ENCODE peak calls at places on chromosomes 12 and 14, in nine cellular contexts. Y is cardiac muscle cell, R is GM20000, C is fibroblast of villous mesenchyme, T is GM12865, J is H9, E is AG04450, N is body of pancreas, O is WTC11. Z is an unnamed sample.

GRCh38 chr12:102023343-102023930 is 38.4 kb downstream of the WASHC3 start:
- DNase-seq in Y (no peak), R (no peak), C (peak; percentile 64), T (no peak), J (no peak), E (peak; percentile 2), N (no peak), O (no peak), Z (no peak)

GRCh38 chr12:121637231-121637914 is 11.0 kb downstream of the ORAI1 start:
- DNase-seq in Y (no peak), R (peak; percentile 78), C (no peak), T (peak; percentile 68), J (peak; percentile 37), E (no peak), N (no peak), O (no peak), Z (no peak)

GRCh38 chr14:96705422-96706092 is 91.6 kb upstream of the VRK1 start:
- DNase-seq in Y (no peak), R (no peak), C (no peak), T (no peak), J (no peak), E (no peak), N (no peak), O (no peak), Z (no peak)

GRCh38 chr12:127898616-127899015 is 368.4 kb upstream of the TMEM132C start:
- DNase-seq in Y (no peak), R (no peak), C (no peak), T (no peak), J (no peak), E (no peak), N (no peak), O (no peak), Z (no peak)

GRCh38 chr12:21190016-21190415 is 59.0 kb downstream of the SLCO1B1 start:
- DNase-seq in Y (no peak), R (no peak), C (no peak), T (no peak), J (no peak), E (no peak), N (no peak), O (no peak), Z (no peak)

GRCh38 chr12:121803861-121804416 is at the start of gene SETD1B:
- DNase-seq in Y (peak; percentile 52), R (peak; percentile 70), C (peak; percentile 43), T (peak; percentile 77), J (no peak), E (no peak), N (peak; percentile 58), O (no peak), Z (no peak)

GRCh38 chr14:72906316-72906715 is 12.4 kb upstream of the DPF3 start:
- DNase-seq in Y (no peak), R (no peak), C (peak; percentile 49), T (no peak), J (no peak), E (peak; percentile 58), N (no peak), O (no peak), Z (no peak)

GRCh38 chr12:84077692-84078091 is 834.9 kb downstream of the SLC6A15 start:
- DNase-seq in Y (no peak), R (no peak), C (no peak), T (no peak), J (no peak), E (no peak), N (no peak), O (no peak), Z (no peak)

GRCh38 chr14:55913324-55914035 is 204.7 kb upstream of the PELI2 start:
- DNase-seq in Y (no peak), R (no peak), C (peak; percentile 22), T (no peak), J (no peak), E (no peak), N (no peak), O (no peak), Z (no peak)

GRCh38 chr14:70358631-70359030 is 852 bp downstream of the COX16 start:
- DNase-seq in Y (no peak), R (peak; percentile 5), C (peak; percentile 14), T (no peak), J (no peak), E (no peak), N (no peak), O (no peak), Z (no peak)

GRCh38 chr12:85923767-85924331 is 49.8 kb downstream of the NTS start:
- DNase-seq in Y (peak; percentile 19), R (peak; percentile 8), C (peak; percentile 34), T (no peak), J (no peak), E (no peak), N (no peak), O (no peak), Z (no peak)

DNA sequence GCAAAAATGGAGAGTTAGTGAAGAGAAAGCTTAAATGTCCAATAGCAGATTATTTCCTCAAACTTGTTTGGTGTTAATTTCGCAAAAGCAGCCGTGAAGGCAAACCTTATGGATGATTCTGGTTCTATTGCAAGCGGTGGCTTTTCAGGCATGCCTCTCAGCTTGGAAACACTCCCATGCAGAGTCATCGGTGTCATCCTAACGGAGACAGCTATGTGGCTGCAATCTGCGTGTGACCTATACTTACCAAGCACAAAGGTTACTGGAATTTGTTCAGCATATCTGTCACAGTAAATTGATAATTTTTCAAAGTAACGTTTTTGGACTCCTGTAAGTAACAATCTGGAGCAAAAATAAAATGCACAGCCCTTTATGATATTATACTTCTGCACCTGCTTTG is 5.0 kb downstream of the BEST3 start:
- DNase-seq in Y (no peak), R (no peak), C (no peak), T (no peak), J (no peak), E (no peak), N (no peak), O (no peak), Z (no peak)
- TF ChIP-seq CTCF in Y (no peak), R (no peak), C (no peak), T (no peak), J (no peak), E (no peak), N (no peak), O (no peak), Z (no peak)

GRCh38 chr12:74552201-74552600 is 14.6 kb downstream of the ATXN7L3B start:
- DNase-seq in Y (no peak), R (no peak), C (no peak), T (no peak), J (no peak), E (no peak), N (no peak), O (no peak), Z (no peak)
- TF ChIP-seq CTCF in Y (no peak), R (no peak), C (no peak), T (no peak), J (peak; percentile 52), E (no peak), N (no peak), O (no peak), Z (no peak)

GRCh38 chr12:54954228-54954627 is 30.3 kb downstream of the TESPA1 start:
- DNase-seq in Y (no peak), R (no peak), C (no peak), T (no peak), J (no peak), E (no peak), N (no peak), O (no peak), Z (no peak)
- TF ChIP-seq CTCF in Y (no peak), R (no peak), C (no peak), T (no peak), J (no peak), E (no peak), N (no peak), O (no peak), Z (no peak)

DNA sequence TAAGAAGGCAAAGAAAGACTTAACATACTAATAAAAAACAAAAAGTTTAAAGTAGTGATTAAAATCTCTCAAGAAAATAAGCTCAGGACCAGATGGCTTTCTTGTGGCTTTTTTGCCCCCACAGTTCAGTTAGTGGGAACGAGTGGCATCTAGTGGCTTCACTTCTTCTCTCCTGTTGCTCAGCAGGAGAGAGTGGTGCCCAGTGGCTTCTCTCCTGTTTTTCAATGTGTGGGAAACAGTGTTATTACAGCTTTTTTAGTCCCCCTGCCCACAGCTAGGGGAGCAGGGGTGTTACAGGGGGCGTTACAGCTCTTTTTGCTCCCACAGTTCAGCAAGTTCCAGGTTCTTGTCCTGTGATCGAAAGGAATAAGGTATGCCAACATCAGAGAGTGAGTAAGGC is 135.2 kb downstream of the RERGL start:
- DNase-seq in Y (no peak), R (no peak), C (no peak), T (no peak), J (no peak), E (no peak), N (no peak), O (no peak), Z (no peak)
- TF ChIP-seq CTCF in Y (no peak), R (no peak), C (no peak), T (no peak), J (no peak), E (no peak), N (no peak), O (no peak), Z (no peak)

DNA sequence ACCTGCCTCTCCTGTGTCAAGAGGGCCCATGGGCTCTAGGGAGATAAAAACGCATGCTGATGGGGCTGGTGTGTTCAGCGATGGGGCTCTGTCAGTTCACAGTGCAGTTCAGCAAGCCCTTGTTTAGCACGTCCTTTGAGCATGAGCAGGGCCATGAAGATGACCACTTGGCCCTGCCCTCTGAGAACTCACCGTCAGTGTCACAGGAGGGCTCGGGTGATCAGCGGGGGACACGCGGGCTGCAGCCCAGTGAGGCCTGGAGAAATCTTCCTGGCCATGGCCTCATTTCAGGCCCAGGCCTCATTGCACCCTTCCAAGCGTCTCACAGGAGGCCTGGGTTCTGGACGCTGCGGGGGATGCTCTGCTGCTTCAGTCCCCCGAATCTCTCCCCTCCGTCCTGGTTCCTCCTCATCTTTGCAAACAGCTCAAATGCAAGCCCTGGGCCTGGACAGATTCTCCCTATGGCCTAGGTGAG is 181.6 kb downstream of the ADGRD1 start:
- DNase-seq in Y (no peak), R (no peak), C (no peak), T (no peak), J (peak; percentile 12), E (no peak), N (no peak), O (no peak), Z (no peak)
- TF ChIP-seq CTCF in Y (no peak), R (no peak), C (no peak), T (no peak), J (no peak), E (no peak), N (no peak), O (no peak), Z (no peak)

GRCh38 chr12:106288510-106289195 is 13.9 kb upstream of the TCP11L2 start:
- DNase-seq in Y (no peak), R (no peak), C (peak; percentile 96), T (no peak), J (no peak), E (peak; percentile 84), N (no peak), O (no peak), Z (no peak)
- TF ChIP-seq CTCF in Y (no peak), R (no peak), C (no peak), T (no peak), J (no peak), E (no peak), N (no peak), O (no peak), Z (no peak)

DNA sequence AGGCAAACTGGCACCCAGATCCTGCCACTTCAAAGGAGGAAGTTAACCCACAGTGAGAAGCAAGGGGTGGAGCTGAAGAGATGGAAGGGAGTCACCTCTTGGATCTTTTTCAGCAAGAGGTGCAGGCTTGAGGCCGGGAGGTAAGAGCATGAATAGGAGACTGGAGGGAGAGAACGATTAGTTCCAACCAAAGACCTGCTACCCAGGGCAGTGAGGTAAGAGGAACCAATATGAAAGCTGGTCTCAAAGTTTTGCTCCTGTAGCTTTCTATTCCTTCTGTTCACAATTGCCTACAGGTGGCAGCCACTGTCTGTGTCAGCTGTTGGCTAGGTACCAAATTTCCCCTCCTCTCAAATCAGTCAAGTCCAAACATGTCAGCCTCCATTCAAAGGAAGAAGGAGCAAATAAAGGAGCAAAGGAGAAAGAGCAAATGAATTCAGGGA is 14.9 kb upstream of the TAC3 start:
- DNase-seq in Y (peak; percentile 13), R (peak; percentile 38), C (no peak), T (peak; percentile 68), J (no peak), E (no peak), N (no peak), O (no peak), Z (no peak)
- TF ChIP-seq CTCF in Y (no peak), R (no peak), C (no peak), T (no peak), J (peak; percentile 30), E (no peak), N (no peak), O (no peak), Z (no peak)